ENCODE peak calls at places on chromosomes 3 and 15, in five cellular contexts. B is A549, S is body of pancreas, A is gastrocnemius medialis, Z is fibroblast of pulmonary artery. C is an unnamed sample.

GRCh38 chr15:92521624-92522008 is 127.9 kb downstream of the ST8SIA2 start:
- DNase-seq in B (peak; percentile 80), S (peak; percentile 85), A (peak; percentile 67), Z (peak; percentile 88), C (peak; percentile 91)

GRCh38 chr3:61893840-61894566 is 332.6 kb downstream of the PTPRG start:
- DNase-seq in B (no peak), S (no peak), A (no peak), Z (no peak), C (peak; percentile 61)

GRCh38 chr15:99564221-99565030 is 1.4 kb upstream of the MEF2A start:
- DNase-seq in B (no peak), S (peak; percentile 23), A (peak; percentile 15), Z (peak; percentile 26), C (peak; percentile 56)

GRCh38 chr3:110234831-110235230 is 836.8 kb upstream of the NECTIN3 start:
- DNase-seq in B (no peak), S (no peak), A (no peak), Z (peak; percentile 53), C (no peak)

GRCh38 chr3:184299488-184300376 is 691 bp downstream of the PSMD2 start:
- DNase-seq in B (no peak), S (no peak), A (no peak), Z (peak; percentile 34), C (no peak)

GRCh38 chr15:81887913-81888312 is 157.9 kb downstream of the MEX3B start:
- DNase-seq in B (no peak), S (no peak), A (no peak), Z (peak; percentile 48), C (no peak)

GRCh38 chr3:194548346-194549321 is 61.8 kb upstream of the ATP13A3 start:
- DNase-seq in B (no peak), S (no peak), A (no peak), Z (no peak), C (peak; percentile 47)

GRCh38 chr15:90295270-90295648 is 29.8 kb downstream of the NGRN start:
- DNase-seq in B (no peak), S (peak; percentile 22), A (no peak), Z (no peak), C (peak; percentile 36)

GRCh38 chr3:47009225-47010049 is 30.0 kb downstream of the NBEAL2 start:
- DNase-seq in B (no peak), S (peak; percentile 85), A (peak; percentile 74), Z (peak; percentile 93), C (peak; percentile 89)

GRCh38 chr15:36434160-36434559 is 145.3 kb upstream of the CDIN1 start:
- DNase-seq in B (no peak), S (no peak), A (no peak), Z (no peak), C (no peak)

GRCh38 chr3:149579838-149580542 is 77.8 kb downstream of the WWTR1 start:
- DNase-seq in B (no peak), S (no peak), A (no peak), Z (no peak), C (no peak)

GRCh38 chr3:150577854-150578253 is 25.3 kb upstream of the SELENOT start:
- DNase-seq in B (peak; percentile 19), S (no peak), A (no peak), Z (peak; percentile 22), C (no peak)

GRCh38 chr3:58011580-58011979 is 3.4 kb downstream of the FLNB start:
- DNase-seq in B (no peak), S (no peak), A (no peak), Z (no peak), C (no peak)

GRCh38 chr15:73190189-73190601 is 137.9 kb downstream of the NEO1 start:
- DNase-seq in B (no peak), S (no peak), A (no peak), Z (peak; percentile 65), C (no peak)

GRCh38 chr15:43955140-43955539 is 128.3 kb downstream of the WDR76 start:
- DNase-seq in B (no peak), S (no peak), A (no peak), Z (no peak), C (no peak)

GRCh38 chr3:99357131-99357530 is 281.3 kb upstream of the COL8A1 start:
- DNase-seq in B (no peak), S (no peak), A (no peak), Z (no peak), C (no peak)

GRCh38 chr3:126266850-126267168 is 86.4 kb upstream of the ALDH1L1 start:
- DNase-seq in B (no peak), S (no peak), A (no peak), Z (no peak), C (no peak)
- H3K4me3 ChIP-seq in B (peak overlapping the region; percentile 42), S (no peak overlapping the region), A (peak overlapping the region; percentile 53), Z (peak overlapping the region; percentile 42), C (no peak overlapping the region)

GRCh38 chr3:41204369-41204768 is 5.1 kb downstream of the CTNNB1 start:
- DNase-seq in B (no peak), S (no peak), A (no peak), Z (no peak), C (no peak)

GRCh38 chr3:41202075-41202833 is 2.9 kb downstream of the CTNNB1 start:
- DNase-seq in B (no peak), S (no peak), A (no peak), Z (no peak), C (no peak)

GRCh38 chr3:41200669-41201021 is 1.3 kb downstream of the CTNNB1 start:
- DNase-seq in B (no peak), S (no peak), A (no peak), Z (peak; percentile 55), C (peak; percentile 20)

GRCh38 chr3:41205591-41205990 is 6.3 kb downstream of the CTNNB1 start:
- DNase-seq in B (no peak), S (no peak), A (no peak), Z (no peak), C (no peak)

DNA sequence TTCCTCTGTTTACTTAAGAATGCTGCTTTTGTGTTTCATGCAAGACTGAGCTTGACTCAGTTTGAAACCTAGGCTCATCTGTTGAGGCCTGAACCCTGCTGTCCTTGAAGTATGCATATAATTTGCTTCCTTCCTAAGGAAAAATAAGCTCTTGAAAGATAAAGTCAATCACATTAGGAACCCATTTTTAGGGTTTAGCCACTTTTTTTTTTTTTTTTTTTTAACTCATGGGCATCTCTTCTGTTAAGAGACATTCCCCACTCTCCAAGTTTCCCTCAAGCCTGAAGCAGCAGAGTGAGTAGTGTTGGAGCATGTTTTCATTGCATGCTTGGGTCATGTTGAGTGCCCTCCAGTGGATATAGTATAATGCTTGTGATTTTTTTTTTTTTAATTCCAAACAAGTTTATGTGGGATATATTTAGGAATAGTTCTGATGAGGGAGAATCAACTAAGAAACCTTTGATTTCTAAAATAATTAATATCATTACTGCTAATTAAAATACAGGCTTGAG is 3.6 kb downstream of the CTNNB1 start:
- DNase-seq in B (peak; percentile 61), S (no peak), A (no peak), Z (peak; percentile 73), C (peak; percentile 13)
- H3K4me3 ChIP-seq in B (no peak overlapping the region), S (no peak overlapping the region), A (peak overlapping the region; percentile 97), Z (peak overlapping the region; percentile 92), C (peak overlapping the region; percentile 96)

DNA sequence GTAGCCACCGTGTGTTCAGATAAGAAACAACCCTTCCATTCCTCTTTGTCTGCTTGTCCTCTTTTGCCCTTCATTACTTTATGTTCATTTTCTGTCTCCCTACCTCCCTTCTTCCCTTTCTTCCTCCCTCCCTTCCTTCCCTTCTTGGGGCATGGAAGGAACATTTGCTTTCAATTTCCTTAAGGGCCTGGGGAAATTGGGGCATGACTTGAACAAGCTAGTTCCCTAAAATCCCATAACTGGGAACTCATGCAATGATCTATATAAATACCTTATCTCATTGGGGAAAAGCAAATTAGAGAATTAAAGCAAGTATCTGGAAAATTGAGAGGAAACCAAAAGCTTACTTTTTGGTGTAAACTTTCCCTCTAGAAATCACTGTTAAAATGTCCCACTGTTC is 35.7 kb downstream of the BOC start:
- DNase-seq in B (no peak), S (no peak), A (no peak), Z (no peak), C (no peak)
- H3K4me3 ChIP-seq in B (no peak overlapping the region), S (no peak overlapping the region), A (no peak overlapping the region), Z (no peak overlapping the region), C (no peak overlapping the region)

DNA sequence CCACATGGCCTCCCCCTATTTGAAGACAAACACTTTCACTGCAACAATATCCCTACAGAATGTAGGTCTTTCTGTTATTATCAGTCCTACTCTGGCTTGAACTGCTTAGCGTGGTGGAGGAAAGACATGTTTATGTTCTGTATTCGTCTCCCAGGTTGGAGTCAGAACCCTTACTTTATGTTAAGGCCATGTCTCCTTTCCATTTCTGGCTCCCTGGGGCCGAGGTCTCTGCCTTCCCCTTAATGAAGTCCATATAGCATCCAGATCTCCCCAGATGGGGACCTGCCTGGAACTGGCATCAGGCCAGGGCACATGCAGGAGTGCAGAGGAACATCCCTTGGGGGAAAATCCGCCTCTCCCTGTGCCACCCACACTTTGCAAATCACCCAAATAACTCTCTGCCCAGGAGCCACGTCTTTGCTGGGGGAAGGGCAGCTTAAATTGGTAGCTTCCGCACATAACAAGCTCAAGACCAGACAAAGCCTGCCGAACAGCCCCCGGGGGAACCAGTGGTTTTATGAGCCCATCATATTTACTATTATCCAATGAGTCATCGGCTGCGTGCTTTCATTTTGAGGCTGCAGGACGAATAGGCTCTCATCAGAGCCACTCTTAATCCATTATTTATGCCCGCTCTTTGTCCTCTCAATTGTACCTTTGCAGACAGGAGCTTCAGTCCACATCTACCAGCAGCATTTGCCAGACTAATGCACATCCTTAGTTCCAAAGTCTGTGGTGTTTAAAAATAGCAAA is 237.0 kb downstream of the UACA start:
- DNase-seq in B (peak; percentile 69), S (no peak), A (no peak), Z (peak; percentile 20), C (peak; percentile 78)
- H3K4me3 ChIP-seq in B (peak overlapping the region; percentile 4), S (no peak overlapping the region), A (peak overlapping the region; percentile 22), Z (no peak overlapping the region), C (peak overlapping the region; percentile 14)

GRCh38 chr15:64699767-64700388 is 75.5 kb downstream of the RBPMS2 start:
- DNase-seq in B (no peak), S (peak; percentile 36), A (peak; percentile 56), Z (peak; percentile 63), C (peak; percentile 69)
- H3K4me3 ChIP-seq in B (no peak overlapping the region), S (no peak overlapping the region), A (peak overlapping the region; percentile 96), Z (peak overlapping the region; percentile 88), C (no peak overlapping the region)

GRCh38 chr3:68819361-68819760 is 113.0 kb downstream of the TAFA4 start:
- DNase-seq in B (no peak), S (no peak), A (no peak), Z (no peak), C (no peak)

GRCh38 chr3:68817243-68817642 is 115.1 kb downstream of the TAFA4 start:
- DNase-seq in B (no peak), S (no peak), A (no peak), Z (no peak), C (no peak)
- H3K4me3 ChIP-seq in B (no peak overlapping the region), S (no peak overlapping the region), A (no peak overlapping the region), Z (no peak overlapping the region), C (no peak overlapping the region)

GRCh38 chr15:49026700-49027099 is 19.5 kb downstream of the SECISBP2L start:
- DNase-seq in B (no peak), S (no peak), A (no peak), Z (no peak), C (no peak)
- H3K4me3 ChIP-seq in B (no peak overlapping the region), S (no peak overlapping the region), A (no peak overlapping the region), Z (no peak overlapping the region), C (no peak overlapping the region)

GRCh38 chr3:137766069-137766960 is 2.2 kb downstream of the SOX14 start:
- DNase-seq in B (no peak), S (no peak), A (no peak), Z (no peak), C (no peak)
- H3K4me3 ChIP-seq in B (no peak overlapping the region), S (no peak overlapping the region), A (no peak overlapping the region), Z (no peak overlapping the region), C (no peak overlapping the region)

C was measured in SJCRH30.